ENCODE peak calls at places on chromosomes 7 and 10, in five cellular contexts. J, U, B, N and A are unnamed samples.

GRCh38 chr7:3134715-3135114 is 91.0 kb upstream of the CARD11 start:
- DNase-seq in J (no peak), U (peak; percentile 24), B (no peak), N (no peak), A (no peak)

GRCh38 chr7:127807829-127808228 is 155.8 kb downstream of the SND1 start:
- DNase-seq in J (no peak), U (no peak), B (no peak), N (no peak), A (no peak)

GRCh38 chr10:804787-805634 is 115.5 kb upstream of the DIP2C start:
- DNase-seq in J (no peak), U (no peak), B (no peak), N (no peak), A (peak; percentile 37)

GRCh38 chr7:155002411-155003214 is at the start of gene PAXIP1:
- DNase-seq in J (peak; percentile 74), U (peak; percentile 13), B (peak; percentile 41), N (peak; percentile 88), A (peak; percentile 54)

GRCh38 chr7:111513566-111513965 is 48.7 kb downstream of the IMMP2L start:
- DNase-seq in J (no peak), U (no peak), B (no peak), N (no peak), A (no peak)

GRCh38 chr10:78685466-78686163 is 383.2 kb upstream of the ZMIZ1 start:
- DNase-seq in J (no peak), U (peak; percentile 56), B (peak; percentile 70), N (no peak), A (no peak)

GRCh38 chr7:150325110-150325611 is 1.8 kb upstream of the ACTR3C start:
- DNase-seq in J (no peak), U (peak; percentile 77), B (no peak), N (no peak), A (no peak)

GRCh38 chr7:116420003-116420402 is 79.5 kb upstream of the CAV2 start:
- DNase-seq in J (no peak), U (no peak), B (no peak), N (no peak), A (no peak)

GRCh38 chr7:87359366-87359765 is 13.9 kb downstream of the CROT start:
- DNase-seq in J (peak; percentile 9), U (peak; percentile 92), B (peak; percentile 85), N (no peak), A (no peak)

DNA sequence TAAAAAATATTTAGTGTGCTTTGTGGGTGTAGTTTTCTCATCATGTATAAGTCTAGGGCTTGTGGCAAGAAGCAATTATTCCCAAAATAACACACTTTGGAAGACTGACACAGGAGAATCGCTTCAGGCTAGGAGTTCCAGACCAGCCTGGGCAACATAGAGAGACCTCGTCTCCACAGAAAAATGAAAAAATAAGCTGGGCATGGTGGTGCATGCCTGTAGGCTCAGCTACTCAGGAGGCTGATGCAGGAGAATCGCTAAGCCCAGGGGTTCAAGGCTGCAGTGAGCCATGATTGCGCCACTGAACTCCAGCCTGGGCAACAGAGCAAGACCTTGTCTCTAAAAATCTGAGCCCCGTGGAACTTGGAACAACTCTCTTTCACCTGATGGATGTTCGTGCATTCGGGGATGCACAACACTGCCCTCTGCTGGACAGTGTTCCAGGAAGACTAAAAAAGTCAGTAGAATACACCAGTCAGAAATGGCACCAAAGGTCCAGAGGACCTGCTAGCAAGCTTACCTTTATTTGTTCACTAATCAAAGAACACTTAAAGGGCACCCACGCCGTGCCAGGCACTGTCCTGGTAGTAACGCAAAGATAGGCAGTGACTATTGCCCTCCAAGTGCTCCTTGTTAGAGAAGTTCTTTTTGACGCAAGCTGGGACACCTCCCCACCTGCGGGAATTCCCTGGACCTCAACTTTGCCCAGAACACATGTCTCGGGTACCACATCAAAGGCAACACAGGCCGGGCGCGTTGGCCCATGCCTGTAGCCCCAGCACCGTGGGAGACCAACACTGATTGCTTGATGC is 81.9 kb upstream of the CALN1 start:
- DNase-seq in J (peak; percentile 40), U (peak; percentile 25), B (peak; percentile 76), N (peak; percentile 80), A (peak; percentile 75)
- H2AFZ ChIP-seq in J (no peak overlapping the region), U (no peak overlapping the region), B (no peak overlapping the region), N (no peak overlapping the region), A (no peak overlapping the region)

DNA sequence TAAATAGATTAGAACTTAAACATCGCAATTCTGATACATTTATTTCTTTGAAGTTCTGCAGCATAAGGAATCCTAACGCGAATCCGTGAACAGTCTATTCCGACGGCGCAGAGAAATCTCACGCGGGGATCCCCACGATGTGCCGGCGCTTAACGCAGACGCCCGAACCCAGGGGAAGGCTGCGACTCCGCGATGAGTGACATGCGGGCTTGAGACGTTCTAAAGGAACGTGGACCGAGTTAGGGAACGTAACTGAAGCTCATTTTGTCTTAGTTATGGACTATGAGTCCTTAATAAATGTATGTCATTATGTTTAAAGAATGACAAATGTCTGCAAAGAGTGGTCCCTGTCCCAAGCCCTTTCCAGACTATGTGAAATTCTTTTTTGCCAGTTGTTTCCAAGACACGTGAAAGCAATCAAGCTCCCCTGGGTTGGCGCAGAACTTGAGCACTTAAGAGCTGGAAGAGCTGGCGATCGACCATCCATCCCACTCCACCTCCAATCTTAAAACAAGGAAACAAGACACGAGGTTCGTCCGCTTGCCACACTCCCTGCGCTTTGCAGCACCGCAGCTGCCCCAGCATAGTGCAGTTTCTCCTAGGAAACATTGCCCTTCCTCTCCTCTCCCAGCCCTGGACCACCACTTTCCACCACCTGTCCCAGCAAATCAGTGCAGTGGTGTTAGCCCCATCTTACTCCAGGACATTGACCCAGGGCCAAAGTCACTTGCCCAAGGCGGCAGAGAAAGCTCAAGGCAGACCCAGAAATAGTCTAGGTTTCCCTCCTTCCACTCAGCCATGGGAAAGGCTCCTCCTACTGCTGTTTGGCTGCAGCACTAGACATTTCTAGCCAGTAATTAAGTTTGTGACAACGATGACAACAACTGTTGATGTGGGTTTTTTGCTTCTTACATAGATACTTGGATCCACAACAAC is 1.2 kb upstream of the PARD3 start:
- DNase-seq in J (peak; percentile 26), U (peak; percentile 41), B (peak; percentile 70), N (peak; percentile 42), A (peak; percentile 34)
- H2AFZ ChIP-seq in J (peak overlapping the region; percentile 73), U (peak overlapping the region; percentile 44), B (peak overlapping the region; percentile 80), N (peak overlapping the region; percentile 94), A (no peak overlapping the region)

DNA sequence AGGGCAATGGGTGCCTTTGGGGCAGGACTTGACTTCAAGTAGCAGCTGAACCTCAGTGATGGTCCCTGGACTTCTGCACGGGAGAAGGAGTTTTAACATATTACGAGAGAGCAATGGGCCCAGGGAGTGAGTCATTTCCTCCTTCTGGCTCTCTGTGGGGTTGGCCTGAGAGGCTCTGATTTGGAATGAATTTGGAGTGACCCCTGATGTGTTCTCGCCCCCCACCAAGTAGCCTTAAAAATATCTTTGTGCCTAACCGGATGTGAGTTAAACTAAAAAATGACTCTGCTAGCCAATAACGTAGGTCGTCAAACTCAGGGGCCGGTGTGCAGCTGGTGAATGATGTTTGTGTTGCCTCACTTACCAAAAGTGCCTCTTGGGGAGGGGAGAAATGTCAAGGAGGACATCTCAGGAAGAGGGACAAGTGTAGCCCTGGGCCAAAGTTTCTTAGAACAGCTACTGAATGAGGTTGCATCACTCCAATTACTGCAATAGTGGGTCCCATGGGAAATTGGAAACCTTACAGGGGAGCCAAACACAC is 656.6 kb downstream of the INHBA start:
- DNase-seq in J (no peak), U (peak; percentile 81), B (peak; percentile 71), N (no peak), A (no peak)
- H2AFZ ChIP-seq in J (no peak overlapping the region), U (no peak overlapping the region), B (peak overlapping the region; percentile 4), N (no peak overlapping the region), A (no peak overlapping the region)

GRCh38 chr7:43593010-43593409 is 10.1 kb downstream of the STK17A start:
- DNase-seq in J (no peak), U (no peak), B (no peak), N (no peak), A (no peak)
- H2AFZ ChIP-seq in J (no peak overlapping the region), U (no peak overlapping the region), B (no peak overlapping the region), N (no peak overlapping the region), A (no peak overlapping the region)